ENCODE peak calls at places on chromosomes 4 and X, in nine cellular contexts. One of them, this sample, is unnamed.

GRCh38 chr4:176781739-176782100 is 11.0 kb downstream of the VEGFC start:
- DNase-seq in left cardiac atrium: no peak
- DNase-seq in CD4-positive, alpha-beta memory T cell: no peak
- DNase-seq in AG09319: no peak
- DNase-seq in NB4: no peak
- DNase-seq in upper lobe of right lung: no peak
- DNase-seq in fibroblast of pulmonary artery: no peak
- DNase-seq in RWPE1: no peak
- DNase-seq in MM.1S: no peak
- DNase-seq in this sample: no peak

GRCh38 chr4:58275856-58276255 is 1165.7 kb upstream of the IGFBP7 start:
- DNase-seq in RWPE1: no peak
- DNase-seq in NB4: no peak
- DNase-seq in AG09319: no peak
- DNase-seq in fibroblast of pulmonary artery: no peak
- DNase-seq in CD4-positive, alpha-beta memory T cell: no peak
- DNase-seq in upper lobe of right lung: no peak
- DNase-seq in left cardiac atrium: no peak
- DNase-seq in MM.1S: no peak
- DNase-seq in this sample: no peak

GRCh38 chr4:102466298-102466697 is 34.9 kb upstream of the NFKB1 start:
- DNase-seq in RWPE1: no peak
- DNase-seq in left cardiac atrium: no peak
- DNase-seq in CD4-positive, alpha-beta memory T cell: no peak
- DNase-seq in MM.1S: no peak
- DNase-seq in NB4: no peak
- DNase-seq in upper lobe of right lung: no peak
- DNase-seq in AG09319: no peak
- DNase-seq in fibroblast of pulmonary artery: peak; percentile 28
- DNase-seq in this sample: no peak

GRCh38 chr4:129822708-129823504 is 727.0 kb downstream of the C4orf33 start:
- DNase-seq in upper lobe of right lung: peak; percentile 45
- DNase-seq in MM.1S: no peak
- DNase-seq in left cardiac atrium: peak; percentile 61
- DNase-seq in NB4: peak; percentile 31
- DNase-seq in CD4-positive, alpha-beta memory T cell: no peak
- DNase-seq in AG09319: no peak
- DNase-seq in RWPE1: peak; percentile 83
- DNase-seq in fibroblast of pulmonary artery: peak; percentile 46
- DNase-seq in this sample: no peak

GRCh38 chrX:129566081-129566480 is 26.0 kb downstream of the OCRL start:
- DNase-seq in left cardiac atrium: no peak
- DNase-seq in CD4-positive, alpha-beta memory T cell: no peak
- DNase-seq in MM.1S: no peak
- DNase-seq in RWPE1: no peak
- DNase-seq in AG09319: no peak
- DNase-seq in upper lobe of right lung: no peak
- DNase-seq in NB4: no peak
- DNase-seq in fibroblast of pulmonary artery: peak; percentile 46
- DNase-seq in this sample: no peak

GRCh38 chr4:108877821-108878220 is 115.0 kb upstream of the ETNPPL start:
- DNase-seq in AG09319: no peak
- DNase-seq in MM.1S: no peak
- DNase-seq in left cardiac atrium: no peak
- DNase-seq in NB4: no peak
- DNase-seq in upper lobe of right lung: no peak
- DNase-seq in CD4-positive, alpha-beta memory T cell: no peak
- DNase-seq in fibroblast of pulmonary artery: no peak
- DNase-seq in RWPE1: peak; percentile 3
- DNase-seq in this sample: no peak

GRCh38 chr4:40046311-40046980 is 10.2 kb upstream of the N4BP2 start:
- DNase-seq in fibroblast of pulmonary artery: peak; percentile 83
- DNase-seq in left cardiac atrium: peak; percentile 57
- DNase-seq in MM.1S: no peak
- DNase-seq in RWPE1: no peak
- DNase-seq in NB4: no peak
- DNase-seq in upper lobe of right lung: no peak
- DNase-seq in CD4-positive, alpha-beta memory T cell: no peak
- DNase-seq in AG09319: no peak
- DNase-seq in this sample: peak; percentile 60

GRCh38 chrX:32644476-32644875 is 566.9 kb downstream of the DMD start:
- DNase-seq in CD4-positive, alpha-beta memory T cell: no peak
- DNase-seq in left cardiac atrium: no peak
- DNase-seq in upper lobe of right lung: no peak
- DNase-seq in AG09319: no peak
- DNase-seq in fibroblast of pulmonary artery: no peak
- DNase-seq in MM.1S: no peak
- DNase-seq in RWPE1: no peak
- DNase-seq in NB4: no peak
- DNase-seq in this sample: no peak

GRCh38 chr4:7649741-7650531 is 215.2 kb upstream of the PSAPL1 start:
- DNase-seq in CD4-positive, alpha-beta memory T cell: peak; percentile 47
- DNase-seq in left cardiac atrium: no peak
- DNase-seq in fibroblast of pulmonary artery: peak; percentile 58
- DNase-seq in upper lobe of right lung: peak; percentile 59
- DNase-seq in NB4: peak; percentile 93
- DNase-seq in MM.1S: no peak
- DNase-seq in AG09319: peak; percentile 11
- DNase-seq in RWPE1: peak; percentile 88
- DNase-seq in this sample: no peak

GRCh38 chrX:153832732-153833131 is 2.4 kb upstream of the PDZD4 start:
- DNase-seq in RWPE1: no peak
- DNase-seq in CD4-positive, alpha-beta memory T cell: no peak
- DNase-seq in MM.1S: no peak
- DNase-seq in AG09319: no peak
- DNase-seq in NB4: no peak
- DNase-seq in fibroblast of pulmonary artery: no peak
- DNase-seq in left cardiac atrium: no peak
- DNase-seq in upper lobe of right lung: no peak
- DNase-seq in this sample: no peak

GRCh38 chr4:41655177-41655576 is 93.3 kb downstream of the PHOX2B start:
- DNase-seq in upper lobe of right lung: no peak
- DNase-seq in MM.1S: no peak
- DNase-seq in AG09319: no peak
- DNase-seq in NB4: no peak
- DNase-seq in left cardiac atrium: no peak
- DNase-seq in CD4-positive, alpha-beta memory T cell: no peak
- DNase-seq in RWPE1: no peak
- DNase-seq in fibroblast of pulmonary artery: no peak
- DNase-seq in this sample: no peak